ENCODE peak calls at places on chromosomes 11 and 22, in nine cellular contexts. One of them, this sample, is unnamed. For H3K4me1, the result is how much of the 10 kb centered on the place peaks cover.

GRCh38 chr11:122731500-122731913 is 76.0 kb downstream of the UBASH3B start:
- DNase-seq in tibial nerve: no peak
- DNase-seq in mammary epithelial cell: no peak
- DNase-seq in lower lobe of right lung: no peak
- DNase-seq in neural progenitor cell: no peak
- DNase-seq in esophagus muscularis mucosa: no peak
- DNase-seq in upper lobe of right lung: no peak
- DNase-seq in adrenal gland: no peak
- DNase-seq in ovary: no peak
- DNase-seq in this sample: peak

GRCh38 chr11:5620606-5621521 is 3.9 kb upstream of the TRIM34 start:
- DNase-seq in tibial nerve: no peak
- DNase-seq in mammary epithelial cell: peak
- DNase-seq in lower lobe of right lung: no peak
- DNase-seq in neural progenitor cell: no peak
- DNase-seq in esophagus muscularis mucosa: no peak
- DNase-seq in upper lobe of right lung: no peak
- DNase-seq in adrenal gland: no peak
- DNase-seq in ovary: no peak
- DNase-seq in this sample: peak

GRCh38 chr22:48560389-48560751 is 1267.3 kb downstream of the BRD1 start:
- DNase-seq in tibial nerve: no peak
- DNase-seq in mammary epithelial cell: no peak
- DNase-seq in lower lobe of right lung: peak
- DNase-seq in neural progenitor cell: no peak
- DNase-seq in esophagus muscularis mucosa: no peak
- DNase-seq in upper lobe of right lung: no peak
- DNase-seq in adrenal gland: no peak
- DNase-seq in ovary: no peak
- DNase-seq in this sample: no peak

GRCh38 chr11:76445122-76446084 is 585 bp downstream of the EMSY start:
- DNase-seq in tibial nerve: peak
- DNase-seq in mammary epithelial cell: peak
- DNase-seq in lower lobe of right lung: peak
- DNase-seq in neural progenitor cell: peak
- DNase-seq in esophagus muscularis mucosa: peak
- DNase-seq in upper lobe of right lung: peak
- DNase-seq in adrenal gland: peak
- DNase-seq in ovary: peak
- DNase-seq in this sample: peak

GRCh38 chr22:24592846-24593809 is at the start of gene LRRC75B:
- DNase-seq in tibial nerve: peak
- DNase-seq in mammary epithelial cell: peak
- DNase-seq in lower lobe of right lung: peak
- DNase-seq in neural progenitor cell: peak
- DNase-seq in esophagus muscularis mucosa: peak
- DNase-seq in upper lobe of right lung: peak
- DNase-seq in adrenal gland: peak
- DNase-seq in ovary: peak
- DNase-seq in this sample: peak

GRCh38 chr11:47593492-47593933 is 698 bp downstream of the C1QTNF4 start:
- DNase-seq in tibial nerve: no peak
- DNase-seq in mammary epithelial cell: no peak
- DNase-seq in lower lobe of right lung: no peak
- DNase-seq in neural progenitor cell: peak
- DNase-seq in esophagus muscularis mucosa: no peak
- DNase-seq in upper lobe of right lung: no peak
- DNase-seq in adrenal gland: no peak
- DNase-seq in ovary: no peak
- DNase-seq in this sample: peak

GRCh38 chr11:120236169-120237107 is 3.5 kb upstream of the POU2F3 start:
- DNase-seq in tibial nerve: no peak
- DNase-seq in mammary epithelial cell: peak
- DNase-seq in lower lobe of right lung: no peak
- DNase-seq in neural progenitor cell: no peak
- DNase-seq in esophagus muscularis mucosa: no peak
- DNase-seq in upper lobe of right lung: no peak
- DNase-seq in adrenal gland: no peak
- DNase-seq in ovary: no peak
- DNase-seq in this sample: no peak

GRCh38 chr11:61309739-61310138 is 14.6 kb upstream of the VWCE start:
- DNase-seq in tibial nerve: no peak
- DNase-seq in mammary epithelial cell: no peak
- DNase-seq in lower lobe of right lung: no peak
- DNase-seq in neural progenitor cell: no peak
- DNase-seq in esophagus muscularis mucosa: no peak
- DNase-seq in upper lobe of right lung: no peak
- DNase-seq in adrenal gland: no peak
- DNase-seq in ovary: no peak
- DNase-seq in this sample: no peak

GRCh38 chr11:124402326-124402922 is 3.6 kb upstream of the OR8B3 start:
- DNase-seq in tibial nerve: no peak
- DNase-seq in mammary epithelial cell: peak
- DNase-seq in lower lobe of right lung: peak
- DNase-seq in neural progenitor cell: peak
- DNase-seq in esophagus muscularis mucosa: peak
- DNase-seq in upper lobe of right lung: no peak
- DNase-seq in adrenal gland: peak
- DNase-seq in ovary: no peak
- DNase-seq in this sample: peak

GRCh38 chr11:4891996-4892640 is 10.4 kb downstream of the OR51T1 start:
- DNase-seq in tibial nerve: no peak
- DNase-seq in mammary epithelial cell: peak
- DNase-seq in lower lobe of right lung: no peak
- DNase-seq in neural progenitor cell: no peak
- DNase-seq in esophagus muscularis mucosa: no peak
- DNase-seq in upper lobe of right lung: no peak
- DNase-seq in adrenal gland: no peak
- DNase-seq in ovary: no peak
- DNase-seq in this sample: peak

GRCh38 chr22:24432059-24432853 is 4.9 kb downstream of the ADORA2A start:
- DNase-seq in tibial nerve: peak
- DNase-seq in mammary epithelial cell: peak
- DNase-seq in lower lobe of right lung: no peak
- DNase-seq in neural progenitor cell: no peak
- DNase-seq in esophagus muscularis mucosa: no peak
- DNase-seq in upper lobe of right lung: peak
- DNase-seq in adrenal gland: peak
- DNase-seq in ovary: peak
- DNase-seq in this sample: peak

GRCh38 chr11:74670171-74670570 is 61.1 kb downstream of the CHRDL2 start:
- DNase-seq in tibial nerve: no peak
- DNase-seq in mammary epithelial cell: no peak
- DNase-seq in lower lobe of right lung: no peak
- DNase-seq in neural progenitor cell: no peak
- DNase-seq in esophagus muscularis mucosa: peak
- DNase-seq in upper lobe of right lung: no peak
- DNase-seq in adrenal gland: no peak
- DNase-seq in ovary: no peak
- DNase-seq in this sample: no peak

GRCh38 chr11:69702769-69703510 is 882 bp downstream of the FGF19 start:
- DNase-seq in tibial nerve: no peak
- DNase-seq in mammary epithelial cell: no peak
- DNase-seq in lower lobe of right lung: no peak
- DNase-seq in neural progenitor cell: peak
- DNase-seq in esophagus muscularis mucosa: no peak
- DNase-seq in upper lobe of right lung: no peak
- DNase-seq in adrenal gland: no peak
- DNase-seq in ovary: no peak
- DNase-seq in this sample: peak

GRCh38 chr11:69704508-69705245 is 855 bp upstream of the FGF19 start:
- DNase-seq in tibial nerve: no peak
- DNase-seq in mammary epithelial cell: no peak
- DNase-seq in lower lobe of right lung: no peak
- DNase-seq in neural progenitor cell: peak
- DNase-seq in esophagus muscularis mucosa: no peak
- DNase-seq in upper lobe of right lung: no peak
- DNase-seq in adrenal gland: no peak
- DNase-seq in ovary: no peak
- DNase-seq in this sample: peak

GRCh38 chr11:69700278-69701140 is 3.3 kb downstream of the FGF19 start:
- DNase-seq in tibial nerve: no peak
- DNase-seq in mammary epithelial cell: no peak
- DNase-seq in lower lobe of right lung: peak
- DNase-seq in neural progenitor cell: peak
- DNase-seq in esophagus muscularis mucosa: no peak
- DNase-seq in upper lobe of right lung: peak
- DNase-seq in adrenal gland: peak
- DNase-seq in ovary: no peak
- DNase-seq in this sample: peak

GRCh38 chr11:69703711-69704507 is at the start of gene FGF19:
- DNase-seq in tibial nerve: no peak
- DNase-seq in mammary epithelial cell: peak
- DNase-seq in lower lobe of right lung: no peak
- DNase-seq in neural progenitor cell: peak
- DNase-seq in esophagus muscularis mucosa: no peak
- DNase-seq in upper lobe of right lung: no peak
- DNase-seq in adrenal gland: no peak
- DNase-seq in ovary: no peak
- DNase-seq in this sample: peak

GRCh38 chr11:69702239-69702668 is 1.6 kb downstream of the FGF19 start:
- DNase-seq in tibial nerve: no peak
- DNase-seq in mammary epithelial cell: no peak
- DNase-seq in lower lobe of right lung: no peak
- DNase-seq in neural progenitor cell: peak
- DNase-seq in esophagus muscularis mucosa: no peak
- DNase-seq in upper lobe of right lung: no peak
- DNase-seq in adrenal gland: no peak
- DNase-seq in ovary: no peak
- DNase-seq in this sample: peak
- H3K27ac ChIP-seq in tibial nerve: no peak
- H3K27ac ChIP-seq in mammary epithelial cell: no peak
- H3K27ac ChIP-seq in lower lobe of right lung: no peak
- H3K27ac ChIP-seq in neural progenitor cell: no peak
- H3K27ac ChIP-seq in esophagus muscularis mucosa: no peak
- H3K27ac ChIP-seq in upper lobe of right lung: no peak
- H3K27ac ChIP-seq in adrenal gland: no peak
- H3K27ac ChIP-seq in ovary: no peak
- H3K27ac ChIP-seq in this sample: no peak

GRCh38 chr22:49986325-49986724 is 25.8 kb downstream of the PIM3 start:
- DNase-seq in tibial nerve: no peak
- DNase-seq in mammary epithelial cell: no peak
- DNase-seq in lower lobe of right lung: no peak
- DNase-seq in neural progenitor cell: no peak
- DNase-seq in esophagus muscularis mucosa: no peak
- DNase-seq in upper lobe of right lung: no peak
- DNase-seq in adrenal gland: no peak
- DNase-seq in ovary: no peak
- DNase-seq in this sample: no peak

GRCh38 chr22:49979587-49980264 is 19.2 kb downstream of the PIM3 start:
- DNase-seq in tibial nerve: no peak
- DNase-seq in mammary epithelial cell: no peak
- DNase-seq in lower lobe of right lung: peak
- DNase-seq in neural progenitor cell: peak
- DNase-seq in esophagus muscularis mucosa: no peak
- DNase-seq in upper lobe of right lung: peak
- DNase-seq in adrenal gland: no peak
- DNase-seq in ovary: no peak
- DNase-seq in this sample: peak

GRCh38 chr22:49977578-49977977 is 17.0 kb downstream of the PIM3 start:
- DNase-seq in tibial nerve: no peak
- DNase-seq in mammary epithelial cell: no peak
- DNase-seq in lower lobe of right lung: peak
- DNase-seq in neural progenitor cell: no peak
- DNase-seq in esophagus muscularis mucosa: no peak
- DNase-seq in upper lobe of right lung: peak
- DNase-seq in adrenal gland: no peak
- DNase-seq in ovary: no peak
- DNase-seq in this sample: no peak

GRCh38 chr22:49983148-49984042 is 22.8 kb downstream of the PIM3 start:
- DNase-seq in tibial nerve: no peak
- DNase-seq in mammary epithelial cell: no peak
- DNase-seq in lower lobe of right lung: peak
- DNase-seq in neural progenitor cell: peak
- DNase-seq in esophagus muscularis mucosa: no peak
- DNase-seq in upper lobe of right lung: peak
- DNase-seq in adrenal gland: no peak
- DNase-seq in ovary: peak
- DNase-seq in this sample: peak
- TF ChIP-seq CTCF in tibial nerve: no peak
- TF ChIP-seq CTCF in mammary epithelial cell: no peak
- TF ChIP-seq CTCF in lower lobe of right lung: peak
- TF ChIP-seq CTCF in neural progenitor cell: peak
- TF ChIP-seq CTCF in esophagus muscularis mucosa: peak
- TF ChIP-seq CTCF in upper lobe of right lung: peak
- TF ChIP-seq CTCF in adrenal gland: no peak
- TF ChIP-seq CTCF in ovary: no peak
- TF ChIP-seq CTCF in this sample: no peak

GRCh38 chr11:72740562-72741428 is 11.4 kb downstream of the ARAP1 start:
- DNase-seq in tibial nerve: no peak
- DNase-seq in mammary epithelial cell: no peak
- DNase-seq in lower lobe of right lung: no peak
- DNase-seq in neural progenitor cell: no peak
- DNase-seq in esophagus muscularis mucosa: no peak
- DNase-seq in upper lobe of right lung: no peak
- DNase-seq in adrenal gland: no peak
- DNase-seq in ovary: no peak
- DNase-seq in this sample: peak
- H3K4me1 ChIP-seq in tibial nerve: half or more
- H3K4me1 ChIP-seq in mammary epithelial cell: under half
- H3K4me1 ChIP-seq in lower lobe of right lung: half or more
- H3K4me1 ChIP-seq in neural progenitor cell: under half
- H3K4me1 ChIP-seq in esophagus muscularis mucosa: half or more
- H3K4me1 ChIP-seq in upper lobe of right lung: half or more
- H3K4me1 ChIP-seq in adrenal gland: half or more
- H3K4me1 ChIP-seq in ovary: under half
- H3K4me1 ChIP-seq in this sample: under half

GRCh38 chr11:126114486-126115252 is 52.0 kb upstream of the CDON start:
- DNase-seq in tibial nerve: no peak
- DNase-seq in mammary epithelial cell: no peak
- DNase-seq in lower lobe of right lung: no peak
- DNase-seq in neural progenitor cell: no peak
- DNase-seq in esophagus muscularis mucosa: no peak
- DNase-seq in upper lobe of right lung: no peak
- DNase-seq in adrenal gland: no peak
- DNase-seq in ovary: no peak
- DNase-seq in this sample: no peak

GRCh38 chr11:126113012-126113411 is 50.3 kb upstream of the CDON start:
- DNase-seq in tibial nerve: no peak
- DNase-seq in mammary epithelial cell: no peak
- DNase-seq in lower lobe of right lung: no peak
- DNase-seq in neural progenitor cell: no peak
- DNase-seq in esophagus muscularis mucosa: no peak
- DNase-seq in upper lobe of right lung: no peak
- DNase-seq in adrenal gland: no peak
- DNase-seq in ovary: no peak
- DNase-seq in this sample: no peak

GRCh38 chr11:126112547-126112946 is 49.9 kb upstream of the CDON start:
- DNase-seq in tibial nerve: peak
- DNase-seq in mammary epithelial cell: no peak
- DNase-seq in lower lobe of right lung: no peak
- DNase-seq in neural progenitor cell: no peak
- DNase-seq in esophagus muscularis mucosa: no peak
- DNase-seq in upper lobe of right lung: no peak
- DNase-seq in adrenal gland: no peak
- DNase-seq in ovary: peak
- DNase-seq in this sample: no peak

GRCh38 chr11:126113963-126114362 is 51.3 kb upstream of the CDON start:
- DNase-seq in tibial nerve: no peak
- DNase-seq in mammary epithelial cell: no peak
- DNase-seq in lower lobe of right lung: no peak
- DNase-seq in neural progenitor cell: no peak
- DNase-seq in esophagus muscularis mucosa: no peak
- DNase-seq in upper lobe of right lung: no peak
- DNase-seq in adrenal gland: no peak
- DNase-seq in ovary: no peak
- DNase-seq in this sample: no peak

GRCh38 chr11:126113515-126113957 is 50.9 kb upstream of the CDON start:
- DNase-seq in tibial nerve: peak
- DNase-seq in mammary epithelial cell: peak
- DNase-seq in lower lobe of right lung: peak
- DNase-seq in neural progenitor cell: peak
- DNase-seq in esophagus muscularis mucosa: no peak
- DNase-seq in upper lobe of right lung: peak
- DNase-seq in adrenal gland: peak
- DNase-seq in ovary: peak
- DNase-seq in this sample: peak
- H3K27ac ChIP-seq in tibial nerve: peak
- H3K27ac ChIP-seq in mammary epithelial cell: no peak
- H3K27ac ChIP-seq in lower lobe of right lung: peak
- H3K27ac ChIP-seq in neural progenitor cell: no peak
- H3K27ac ChIP-seq in esophagus muscularis mucosa: peak
- H3K27ac ChIP-seq in upper lobe of right lung: peak
- H3K27ac ChIP-seq in adrenal gland: peak
- H3K27ac ChIP-seq in ovary: peak
- H3K27ac ChIP-seq in this sample: peak